ENCODE peak calls at places on chromosomes 3 and 15, in six cellular contexts. One of them, this sample, is unnamed.

GRCh38 chr3:39327746-39328349 is 1.7 kb upstream of the CCR8 start:
- DNase-seq in progenitor cell of endocrine pancreas: no peak
- DNase-seq in heart left ventricle: no peak
- DNase-seq in fibroblast of mammary gland: no peak
- DNase-seq in epithelial cell of esophagus: no peak
- DNase-seq in mucosa of descending colon: no peak
- DNase-seq in this sample: peak; percentile 29

GRCh38 chr3:39501059-39501458 is 33.6 kb downstream of the MOBP start:
- DNase-seq in fibroblast of mammary gland: no peak
- DNase-seq in progenitor cell of endocrine pancreas: no peak
- DNase-seq in mucosa of descending colon: no peak
- DNase-seq in heart left ventricle: no peak
- DNase-seq in epithelial cell of esophagus: no peak
- DNase-seq in this sample: no peak

GRCh38 chr3:58036287-58037032 is 28.2 kb downstream of the FLNB start:
- DNase-seq in progenitor cell of endocrine pancreas: no peak
- DNase-seq in heart left ventricle: no peak
- DNase-seq in mucosa of descending colon: no peak
- DNase-seq in fibroblast of mammary gland: no peak
- DNase-seq in epithelial cell of esophagus: no peak
- DNase-seq in this sample: no peak

GRCh38 chr3:51340311-51340829 is 44.7 kb upstream of the MANF start:
- DNase-seq in epithelial cell of esophagus: peak; percentile 91
- DNase-seq in fibroblast of mammary gland: peak; percentile 94
- DNase-seq in progenitor cell of endocrine pancreas: no peak
- DNase-seq in mucosa of descending colon: no peak
- DNase-seq in heart left ventricle: no peak
- DNase-seq in this sample: no peak

GRCh38 chr3:197468866-197469382 is 86.8 kb downstream of the BDH1 start:
- DNase-seq in mucosa of descending colon: peak; percentile 40
- DNase-seq in progenitor cell of endocrine pancreas: no peak
- DNase-seq in heart left ventricle: no peak
- DNase-seq in fibroblast of mammary gland: peak; percentile 85
- DNase-seq in epithelial cell of esophagus: no peak
- DNase-seq in this sample: no peak

GRCh38 chr3:65963787-65964707 is 74.7 kb downstream of the MAGI1 start:
- DNase-seq in heart left ventricle: no peak
- DNase-seq in mucosa of descending colon: no peak
- DNase-seq in fibroblast of mammary gland: peak; percentile 96
- DNase-seq in epithelial cell of esophagus: peak; percentile 94
- DNase-seq in progenitor cell of endocrine pancreas: no peak
- DNase-seq in this sample: peak; percentile 74

GRCh38 chr3:125107861-125108567 is 52.2 kb upstream of the HEG1 start:
- DNase-seq in heart left ventricle: no peak
- DNase-seq in progenitor cell of endocrine pancreas: no peak
- DNase-seq in fibroblast of mammary gland: peak; percentile 92
- DNase-seq in epithelial cell of esophagus: peak; percentile 90
- DNase-seq in mucosa of descending colon: no peak
- DNase-seq in this sample: peak; percentile 71

GRCh38 chr3:127680790-127681189 is 8.0 kb downstream of the ABTB1 start:
- DNase-seq in progenitor cell of endocrine pancreas: no peak
- DNase-seq in heart left ventricle: no peak
- DNase-seq in fibroblast of mammary gland: no peak
- DNase-seq in epithelial cell of esophagus: no peak
- DNase-seq in mucosa of descending colon: no peak
- DNase-seq in this sample: no peak

GRCh38 chr15:45169608-45170480 is 17.9 kb downstream of the SHF start:
- DNase-seq in epithelial cell of esophagus: no peak
- DNase-seq in progenitor cell of endocrine pancreas: no peak
- DNase-seq in heart left ventricle: no peak
- DNase-seq in mucosa of descending colon: no peak
- DNase-seq in fibroblast of mammary gland: no peak
- DNase-seq in this sample: no peak

GRCh38 chr3:134001251-134001650 is 28.5 kb downstream of the SLCO2A1 start:
- DNase-seq in mucosa of descending colon: no peak
- DNase-seq in epithelial cell of esophagus: no peak
- DNase-seq in heart left ventricle: no peak
- DNase-seq in progenitor cell of endocrine pancreas: no peak
- DNase-seq in fibroblast of mammary gland: no peak
- DNase-seq in this sample: no peak

GRCh38 chr3:63232764-63233396 is 45.2 kb upstream of the SYNPR start:
- DNase-seq in epithelial cell of esophagus: peak; percentile 15
- DNase-seq in heart left ventricle: no peak
- DNase-seq in progenitor cell of endocrine pancreas: no peak
- DNase-seq in fibroblast of mammary gland: peak; percentile 17
- DNase-seq in mucosa of descending colon: no peak
- DNase-seq in this sample: no peak

GRCh38 chr15:93027413-93027812 is 61.6 kb downstream of the RGMA start:
- DNase-seq in epithelial cell of esophagus: no peak
- DNase-seq in fibroblast of mammary gland: no peak
- DNase-seq in mucosa of descending colon: no peak
- DNase-seq in progenitor cell of endocrine pancreas: no peak
- DNase-seq in heart left ventricle: no peak
- DNase-seq in this sample: no peak

GRCh38 chr15:82018201-82018600 is 27.6 kb downstream of the MEX3B start:
- DNase-seq in fibroblast of mammary gland: no peak
- DNase-seq in mucosa of descending colon: no peak
- DNase-seq in heart left ventricle: no peak
- DNase-seq in epithelial cell of esophagus: no peak
- DNase-seq in progenitor cell of endocrine pancreas: no peak
- DNase-seq in this sample: no peak

GRCh38 chr15:99976811-99977271 is 243.6 kb upstream of the LYSMD4 start:
- DNase-seq in epithelial cell of esophagus: peak; percentile 88
- DNase-seq in heart left ventricle: no peak
- DNase-seq in progenitor cell of endocrine pancreas: no peak
- DNase-seq in mucosa of descending colon: no peak
- DNase-seq in fibroblast of mammary gland: peak; percentile 11
- DNase-seq in this sample: no peak

DNA sequence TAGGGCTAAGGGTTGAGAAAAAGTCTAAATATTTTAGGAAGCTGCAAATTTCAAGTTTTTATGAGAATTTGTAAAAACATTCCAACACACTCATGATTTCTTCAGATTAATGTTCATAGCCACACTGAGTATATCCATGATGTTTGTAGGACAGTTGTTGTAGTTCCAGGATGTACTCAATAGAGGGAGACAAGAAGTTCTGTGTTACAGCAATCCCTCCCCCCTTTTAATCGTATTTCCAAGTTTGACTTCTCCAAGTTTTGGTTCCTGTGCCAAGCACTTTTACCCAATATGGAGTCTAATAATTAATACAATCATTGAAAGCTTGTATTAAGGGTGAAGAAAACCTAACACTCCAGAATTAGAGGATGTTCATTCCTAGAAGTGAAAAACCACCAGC is 143.4 kb downstream of the FEZF2 start:
- DNase-seq in mucosa of descending colon: no peak
- DNase-seq in epithelial cell of esophagus: peak; percentile 50
- DNase-seq in fibroblast of mammary gland: peak; percentile 34
- DNase-seq in progenitor cell of endocrine pancreas: no peak
- DNase-seq in heart left ventricle: no peak
- DNase-seq in this sample: no peak
- TF ChIP-seq CTCF in mucosa of descending colon: no peak
- TF ChIP-seq CTCF in epithelial cell of esophagus: peak; percentile 46
- TF ChIP-seq CTCF in fibroblast of mammary gland: peak; percentile 41
- TF ChIP-seq CTCF in progenitor cell of endocrine pancreas: peak; percentile 40
- TF ChIP-seq CTCF in heart left ventricle: peak; percentile 15
- TF ChIP-seq CTCF in this sample: no peak

GRCh38 chr15:60906275-60906674 is 322.8 kb downstream of the RORA start:
- DNase-seq in fibroblast of mammary gland: no peak
- DNase-seq in progenitor cell of endocrine pancreas: no peak
- DNase-seq in mucosa of descending colon: no peak
- DNase-seq in epithelial cell of esophagus: no peak
- DNase-seq in heart left ventricle: no peak
- DNase-seq in this sample: no peak

GRCh38 chr15:60907233-60907947 is 321.7 kb downstream of the RORA start:
- DNase-seq in heart left ventricle: no peak
- DNase-seq in progenitor cell of endocrine pancreas: no peak
- DNase-seq in fibroblast of mammary gland: no peak
- DNase-seq in mucosa of descending colon: no peak
- DNase-seq in epithelial cell of esophagus: no peak
- DNase-seq in this sample: no peak

GRCh38 chr15:60908888-60909287 is 320.2 kb downstream of the RORA start:
- DNase-seq in epithelial cell of esophagus: no peak
- DNase-seq in mucosa of descending colon: no peak
- DNase-seq in progenitor cell of endocrine pancreas: no peak
- DNase-seq in fibroblast of mammary gland: no peak
- DNase-seq in heart left ventricle: no peak
- DNase-seq in this sample: no peak

GRCh38 chr15:60903221-60903620 is 325.9 kb downstream of the RORA start:
- DNase-seq in fibroblast of mammary gland: no peak
- DNase-seq in heart left ventricle: no peak
- DNase-seq in mucosa of descending colon: no peak
- DNase-seq in progenitor cell of endocrine pancreas: no peak
- DNase-seq in epithelial cell of esophagus: no peak
- DNase-seq in this sample: no peak

DNA sequence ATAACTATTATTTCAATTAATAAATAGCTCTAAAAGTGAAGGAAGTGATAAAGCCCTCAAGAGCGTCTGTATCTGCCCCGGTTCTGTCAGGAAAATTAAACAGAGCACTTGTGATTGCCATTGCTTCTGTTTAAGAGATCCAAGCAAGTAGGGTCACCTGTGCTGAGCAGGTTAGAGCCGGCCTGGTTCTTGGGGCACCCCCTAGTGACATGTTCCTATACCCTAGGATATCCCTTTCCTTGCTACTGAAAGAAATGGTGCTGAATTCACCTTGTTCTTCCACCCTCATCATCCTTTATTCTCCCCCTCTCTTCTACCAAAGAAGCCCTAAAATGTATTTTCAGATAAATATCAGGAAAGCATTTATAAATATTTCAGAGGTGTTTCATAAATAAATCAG is 323.5 kb downstream of the RORA start:
- DNase-seq in epithelial cell of esophagus: peak; percentile 3
- DNase-seq in fibroblast of mammary gland: no peak
- DNase-seq in heart left ventricle: no peak
- DNase-seq in progenitor cell of endocrine pancreas: no peak
- DNase-seq in mucosa of descending colon: no peak
- DNase-seq in this sample: no peak
- TF ChIP-seq CTCF in epithelial cell of esophagus: peak; percentile 18
- TF ChIP-seq CTCF in fibroblast of mammary gland: no peak
- TF ChIP-seq CTCF in heart left ventricle: no peak
- TF ChIP-seq CTCF in progenitor cell of endocrine pancreas: peak; percentile 35
- TF ChIP-seq CTCF in mucosa of descending colon: no peak
- TF ChIP-seq CTCF in this sample: no peak

GRCh38 chr3:128907706-128908445 is 28.5 kb downstream of the ACAD9 start:
- DNase-seq in heart left ventricle: no peak
- DNase-seq in mucosa of descending colon: no peak
- DNase-seq in fibroblast of mammary gland: no peak
- DNase-seq in epithelial cell of esophagus: no peak
- DNase-seq in progenitor cell of endocrine pancreas: no peak
- DNase-seq in this sample: no peak
- TF ChIP-seq CTCF in heart left ventricle: no peak
- TF ChIP-seq CTCF in mucosa of descending colon: no peak
- TF ChIP-seq CTCF in fibroblast of mammary gland: no peak
- TF ChIP-seq CTCF in epithelial cell of esophagus: no peak
- TF ChIP-seq CTCF in progenitor cell of endocrine pancreas: no peak
- TF ChIP-seq CTCF in this sample: no peak

GRCh38 chr3:195895078-195895899 is 13.1 kb downstream of the TNK2 start:
- DNase-seq in heart left ventricle: peak; percentile 42
- DNase-seq in fibroblast of mammary gland: no peak
- DNase-seq in mucosa of descending colon: peak; percentile 74
- DNase-seq in progenitor cell of endocrine pancreas: peak; percentile 52
- DNase-seq in epithelial cell of esophagus: peak; percentile 40
- DNase-seq in this sample: peak; percentile 82
- TF ChIP-seq CTCF in heart left ventricle: no peak
- TF ChIP-seq CTCF in fibroblast of mammary gland: no peak
- TF ChIP-seq CTCF in mucosa of descending colon: no peak
- TF ChIP-seq CTCF in progenitor cell of endocrine pancreas: no peak
- TF ChIP-seq CTCF in epithelial cell of esophagus: no peak
- TF ChIP-seq CTCF in this sample: peak; percentile 62

This sample was measured in GM10248.